ENCODE peak calls at places on chromosomes 7 and 10, in nine cellular contexts. N is B cell; C is neural progenitor cell; I is GM04504; G is CD8-positive, alpha-beta memory T cell; F is heart right ventricle; L is posterior cingulate gyrus; V is occipital lobe; J is amniotic stem cell. R is an unnamed sample.

GRCh38 chr7:137903382-137904169 is 56.8 kb upstream of the DGKI start:
- DNase-seq in N (peak), C (peak), I (no peak), G (peak), F (no peak), L (peak), V (peak), J (peak), R (no peak)

GRCh38 chr10:83607959-83608745 is 531.2 kb upstream of the GHITM start:
- DNase-seq in N (no peak), C (no peak), I (no peak), G (no peak), F (no peak), L (no peak), V (no peak), J (peak), R (no peak)

GRCh38 chr10:14953452-14954000 is 370 bp downstream of the DCLRE1C start:
- DNase-seq in N (no peak), C (peak), I (peak), G (no peak), F (no peak), L (no peak), V (peak), J (peak), R (no peak)

GRCh38 chr10:65133652-65134051 is 1612.5 kb downstream of the REEP3 start:
- DNase-seq in N (no peak), C (no peak), I (no peak), G (no peak), F (no peak), L (no peak), V (no peak), J (no peak), R (no peak)

GRCh38 chr7:77565917-77566316 is 28.8 kb downstream of the PTPN12 start:
- DNase-seq in N (no peak), C (no peak), I (no peak), G (no peak), F (no peak), L (no peak), V (no peak), J (no peak), R (no peak)

GRCh38 chr7:57414415-57414814 is 35.6 kb upstream of the ZNF716 start:
- DNase-seq in N (no peak), C (no peak), I (no peak), G (no peak), F (no peak), L (no peak), V (no peak), J (no peak), R (no peak)

GRCh38 chr7:54860003-54860775 is 101.2 kb upstream of the SEC61G start:
- DNase-seq in N (no peak), C (no peak), I (no peak), G (no peak), F (no peak), L (no peak), V (no peak), J (no peak), R (no peak)

GRCh38 chr7:434891-435486 is 84.7 kb downstream of the PDGFA start:
- DNase-seq in N (no peak), C (peak), I (no peak), G (no peak), F (no peak), L (no peak), V (no peak), J (no peak), R (no peak)

GRCh38 chr10:118564652-118565051 is 30.8 kb downstream of the PRLHR start:
- DNase-seq in N (no peak), C (peak), I (no peak), G (no peak), F (no peak), L (no peak), V (no peak), J (no peak), R (no peak)

GRCh38 chr7:173120-173918 is 19.1 kb upstream of the FAM20C start:
- DNase-seq in N (no peak), C (no peak), I (no peak), G (no peak), F (no peak), L (no peak), V (no peak), J (no peak), R (no peak)

GRCh38 chr10:86285136-86285790 is 81.3 kb downstream of the GRID1 start:
- DNase-seq in N (no peak), C (no peak), I (no peak), G (no peak), F (no peak), L (no peak), V (no peak), J (no peak), R (no peak)

GRCh38 chr10:110892602-110893001 is 20.9 kb downstream of the PDCD4 start:
- DNase-seq in N (no peak), C (no peak), I (no peak), G (no peak), F (no peak), L (no peak), V (no peak), J (no peak), R (no peak)

GRCh38 chr7:96739609-96740008 is 30.0 kb upstream of the SEM1 start:
- DNase-seq in N (no peak), C (peak), I (no peak), G (no peak), F (no peak), L (no peak), V (no peak), J (no peak), R (no peak)

GRCh38 chr7:128777156-128778123 is 1.8 kb upstream of the OPN1SW start:
- DNase-seq in N (no peak), C (no peak), I (no peak), G (no peak), F (no peak), L (no peak), V (no peak), J (no peak), R (no peak)

GRCh38 chr7:78607099-78607498 is 808.5 kb downstream of the PHTF2 start:
- DNase-seq in N (no peak), C (peak), I (no peak), G (no peak), F (no peak), L (no peak), V (no peak), J (no peak), R (no peak)

GRCh38 chr10:114482480-114482879 is 78.2 kb upstream of the AFAP1L2 start:
- DNase-seq in N (no peak), C (no peak), I (no peak), G (no peak), F (no peak), L (no peak), V (no peak), J (no peak), R (no peak)

GRCh38 chr10:101588879-101589278 is 758 bp downstream of the DPCD start:
- DNase-seq in N (no peak), C (no peak), I (no peak), G (no peak), F (no peak), L (no peak), V (no peak), J (no peak), R (peak)

GRCh38 chr10:123906884-123907652 is 15.5 kb upstream of the CPXM2 start:
- DNase-seq in N (no peak), C (no peak), I (no peak), G (no peak), F (no peak), L (no peak), V (no peak), J (no peak), R (no peak)

GRCh38 chr10:129969528-129970264 is 5.6 kb upstream of the EBF3 start:
- DNase-seq in N (no peak), C (peak), I (no peak), G (no peak), F (no peak), L (no peak), V (no peak), J (no peak), R (no peak)

GRCh38 chr7:157295338-157295737 is 41.5 kb upstream of the DNAJB6 start:
- DNase-seq in N (no peak), C (no peak), I (no peak), G (no peak), F (no peak), L (no peak), V (no peak), J (no peak), R (no peak)

GRCh38 chr7:25179771-25180591 is 48.3 kb downstream of the NPVF start:
- DNase-seq in N (peak), C (peak), I (peak), G (peak), F (peak), L (peak), V (peak), J (peak), R (peak)

GRCh38 chr10:80137926-80138325 is 5.4 kb downstream of the PLAC9 start:
- DNase-seq in N (no peak), C (no peak), I (no peak), G (no peak), F (no peak), L (no peak), V (no peak), J (no peak), R (no peak)

GRCh38 chr10:116669080-116669479 is 48.3 kb downstream of the PNLIPRP2 start:
- DNase-seq in N (no peak), C (no peak), I (no peak), G (no peak), F (no peak), L (no peak), V (no peak), J (no peak), R (no peak)

GRCh38 chr7:148729984-148730733 is 31.5 kb downstream of the CUL1 start:
- DNase-seq in N (no peak), C (no peak), I (no peak), G (no peak), F (no peak), L (no peak), V (no peak), J (peak), R (no peak)